ENCODE peak calls at places on chromosomes 1 and 21, in ten cellular contexts. One of them, this sample, is unnamed.

GRCh38 chr1:155316922-155317321 is 3.8 kb upstream of the RUSC1 start:
- DNase-seq in HAP-1: no peak
- DNase-seq in stimulated activated naive B cell treated with anti-CD40 and anti-IgM and Interleukin-4, amounts not matched to agents 10 μg/mL and 1 μg/mL and 100 μg/mL, for 72 hours: no peak
- DNase-seq in fibroblast of lung: no peak
- DNase-seq in NCI-H2029: no peak
- DNase-seq in CD8-positive, alpha-beta T cell: no peak
- DNase-seq in lung: no peak
- DNase-seq in stimulated activated CD4-positive, alpha-beta T cell treated with anti-CD3 and anti-CD28 coated beads, Interleukin-15, amount 100 ng/mL, for 1 hour: no peak
- DNase-seq in LoVo: no peak
- DNase-seq in fibroblast of the conjunctiva: no peak
- DNase-seq in this sample: no peak

GRCh38 chr1:184287001-184287400 is 99.8 kb upstream of the C1orf21 start:
- DNase-seq in CD8-positive, alpha-beta T cell: no peak
- DNase-seq in NCI-H2029: no peak
- DNase-seq in fibroblast of lung: no peak
- DNase-seq in stimulated activated CD4-positive, alpha-beta T cell treated with anti-CD3 and anti-CD28 coated beads, Interleukin-15, amount 100 ng/mL, for 1 hour: no peak
- DNase-seq in stimulated activated naive B cell treated with anti-CD40 and anti-IgM and Interleukin-4, amounts not matched to agents 10 μg/mL and 1 μg/mL and 100 μg/mL, for 72 hours: no peak
- DNase-seq in fibroblast of the conjunctiva: no peak
- DNase-seq in HAP-1: no peak
- DNase-seq in LoVo: no peak
- DNase-seq in lung: no peak
- DNase-seq in this sample: no peak

GRCh38 chr1:109250454-109251276 is 1.3 kb downstream of the CELSR2 start:
- DNase-seq in stimulated activated CD4-positive, alpha-beta T cell treated with anti-CD3 and anti-CD28 coated beads, Interleukin-15, amount 100 ng/mL, for 1 hour: no peak
- DNase-seq in CD8-positive, alpha-beta T cell: no peak
- DNase-seq in HAP-1: no peak
- DNase-seq in lung: no peak
- DNase-seq in LoVo: no peak
- DNase-seq in fibroblast of the conjunctiva: no peak
- DNase-seq in stimulated activated naive B cell treated with anti-CD40 and anti-IgM and Interleukin-4, amounts not matched to agents 10 μg/mL and 1 μg/mL and 100 μg/mL, for 72 hours: no peak
- DNase-seq in fibroblast of lung: no peak
- DNase-seq in NCI-H2029: no peak
- DNase-seq in this sample: no peak

GRCh38 chr21:34881894-34882371 is 167.2 kb downstream of the RUNX1 start:
- DNase-seq in HAP-1: no peak
- DNase-seq in lung: no peak
- DNase-seq in stimulated activated CD4-positive, alpha-beta T cell treated with anti-CD3 and anti-CD28 coated beads, Interleukin-15, amount 100 ng/mL, for 1 hour: no peak
- DNase-seq in fibroblast of the conjunctiva: peak; percentile 66
- DNase-seq in CD8-positive, alpha-beta T cell: no peak
- DNase-seq in LoVo: no peak
- DNase-seq in fibroblast of lung: peak; percentile 86
- DNase-seq in NCI-H2029: no peak
- DNase-seq in stimulated activated naive B cell treated with anti-CD40 and anti-IgM and Interleukin-4, amounts not matched to agents 10 μg/mL and 1 μg/mL and 100 μg/mL, for 72 hours: no peak
- DNase-seq in this sample: peak; percentile 67

GRCh38 chr1:163197022-163197421 is 5.7 kb downstream of the RGS5 start:
- DNase-seq in fibroblast of the conjunctiva: no peak
- DNase-seq in CD8-positive, alpha-beta T cell: no peak
- DNase-seq in fibroblast of lung: no peak
- DNase-seq in stimulated activated naive B cell treated with anti-CD40 and anti-IgM and Interleukin-4, amounts not matched to agents 10 μg/mL and 1 μg/mL and 100 μg/mL, for 72 hours: no peak
- DNase-seq in lung: no peak
- DNase-seq in LoVo: no peak
- DNase-seq in NCI-H2029: no peak
- DNase-seq in HAP-1: no peak
- DNase-seq in stimulated activated CD4-positive, alpha-beta T cell treated with anti-CD3 and anti-CD28 coated beads, Interleukin-15, amount 100 ng/mL, for 1 hour: no peak
- DNase-seq in this sample: no peak

GRCh38 chr1:210571356-210572334 is 242.9 kb downstream of the HHAT start:
- DNase-seq in stimulated activated naive B cell treated with anti-CD40 and anti-IgM and Interleukin-4, amounts not matched to agents 10 μg/mL and 1 μg/mL and 100 μg/mL, for 72 hours: no peak
- DNase-seq in stimulated activated CD4-positive, alpha-beta T cell treated with anti-CD3 and anti-CD28 coated beads, Interleukin-15, amount 100 ng/mL, for 1 hour: no peak
- DNase-seq in NCI-H2029: no peak
- DNase-seq in LoVo: no peak
- DNase-seq in fibroblast of lung: no peak
- DNase-seq in HAP-1: no peak
- DNase-seq in fibroblast of the conjunctiva: no peak
- DNase-seq in CD8-positive, alpha-beta T cell: no peak
- DNase-seq in lung: no peak
- DNase-seq in this sample: no peak

GRCh38 chr1:19606817-19607706 is 37.0 kb upstream of the NBL1 start:
- DNase-seq in HAP-1: no peak
- DNase-seq in lung: no peak
- DNase-seq in CD8-positive, alpha-beta T cell: peak; percentile 46
- DNase-seq in LoVo: no peak
- DNase-seq in stimulated activated naive B cell treated with anti-CD40 and anti-IgM and Interleukin-4, amounts not matched to agents 10 μg/mL and 1 μg/mL and 100 μg/mL, for 72 hours: no peak
- DNase-seq in stimulated activated CD4-positive, alpha-beta T cell treated with anti-CD3 and anti-CD28 coated beads, Interleukin-15, amount 100 ng/mL, for 1 hour: no peak
- DNase-seq in fibroblast of lung: peak; percentile 67
- DNase-seq in NCI-H2029: no peak
- DNase-seq in fibroblast of the conjunctiva: no peak
- DNase-seq in this sample: no peak

GRCh38 chr1:10975567-10976326 is 36.7 kb upstream of the TARDBP start:
- DNase-seq in CD8-positive, alpha-beta T cell: no peak
- DNase-seq in NCI-H2029: no peak
- DNase-seq in HAP-1: no peak
- DNase-seq in stimulated activated naive B cell treated with anti-CD40 and anti-IgM and Interleukin-4, amounts not matched to agents 10 μg/mL and 1 μg/mL and 100 μg/mL, for 72 hours: no peak
- DNase-seq in fibroblast of the conjunctiva: no peak
- DNase-seq in fibroblast of lung: peak; percentile 38
- DNase-seq in LoVo: no peak
- DNase-seq in lung: no peak
- DNase-seq in stimulated activated CD4-positive, alpha-beta T cell treated with anti-CD3 and anti-CD28 coated beads, Interleukin-15, amount 100 ng/mL, for 1 hour: no peak
- DNase-seq in this sample: peak; percentile 79

GRCh38 chr1:219805191-219805590 is 123.2 kb downstream of the SLC30A10 start:
- DNase-seq in fibroblast of lung: no peak
- DNase-seq in fibroblast of the conjunctiva: no peak
- DNase-seq in NCI-H2029: no peak
- DNase-seq in stimulated activated naive B cell treated with anti-CD40 and anti-IgM and Interleukin-4, amounts not matched to agents 10 μg/mL and 1 μg/mL and 100 μg/mL, for 72 hours: no peak
- DNase-seq in stimulated activated CD4-positive, alpha-beta T cell treated with anti-CD3 and anti-CD28 coated beads, Interleukin-15, amount 100 ng/mL, for 1 hour: no peak
- DNase-seq in CD8-positive, alpha-beta T cell: no peak
- DNase-seq in LoVo: no peak
- DNase-seq in lung: no peak
- DNase-seq in HAP-1: peak; percentile 15
- DNase-seq in this sample: no peak

GRCh38 chr1:24970399-24970753 is 40.3 kb upstream of the RUNX3 start:
- DNase-seq in fibroblast of lung: peak; percentile 7
- DNase-seq in HAP-1: no peak
- DNase-seq in fibroblast of the conjunctiva: no peak
- DNase-seq in LoVo: no peak
- DNase-seq in lung: no peak
- DNase-seq in stimulated activated CD4-positive, alpha-beta T cell treated with anti-CD3 and anti-CD28 coated beads, Interleukin-15, amount 100 ng/mL, for 1 hour: no peak
- DNase-seq in stimulated activated naive B cell treated with anti-CD40 and anti-IgM and Interleukin-4, amounts not matched to agents 10 μg/mL and 1 μg/mL and 100 μg/mL, for 72 hours: no peak
- DNase-seq in NCI-H2029: no peak
- DNase-seq in CD8-positive, alpha-beta T cell: no peak
- DNase-seq in this sample: no peak

GRCh38 chr1:16145988-16146887 is 9.6 kb downstream of the EPHA2 start:
- DNase-seq in stimulated activated naive B cell treated with anti-CD40 and anti-IgM and Interleukin-4, amounts not matched to agents 10 μg/mL and 1 μg/mL and 100 μg/mL, for 72 hours: no peak
- DNase-seq in stimulated activated CD4-positive, alpha-beta T cell treated with anti-CD3 and anti-CD28 coated beads, Interleukin-15, amount 100 ng/mL, for 1 hour: no peak
- DNase-seq in fibroblast of the conjunctiva: peak; percentile 62
- DNase-seq in HAP-1: peak; percentile 53
- DNase-seq in CD8-positive, alpha-beta T cell: no peak
- DNase-seq in NCI-H2029: no peak
- DNase-seq in fibroblast of lung: peak; percentile 78
- DNase-seq in lung: peak; percentile 69
- DNase-seq in LoVo: no peak
- DNase-seq in this sample: peak; percentile 80

GRCh38 chr1:166133276-166133841 is 33.4 kb downstream of the FAM78B start:
- DNase-seq in lung: no peak
- DNase-seq in fibroblast of lung: peak; percentile 1
- DNase-seq in HAP-1: no peak
- DNase-seq in LoVo: no peak
- DNase-seq in stimulated activated CD4-positive, alpha-beta T cell treated with anti-CD3 and anti-CD28 coated beads, Interleukin-15, amount 100 ng/mL, for 1 hour: no peak
- DNase-seq in NCI-H2029: no peak
- DNase-seq in stimulated activated naive B cell treated with anti-CD40 and anti-IgM and Interleukin-4, amounts not matched to agents 10 μg/mL and 1 μg/mL and 100 μg/mL, for 72 hours: no peak
- DNase-seq in fibroblast of the conjunctiva: no peak
- DNase-seq in CD8-positive, alpha-beta T cell: no peak
- DNase-seq in this sample: no peak

GRCh38 chr1:168468042-168468809 is 75.6 kb downstream of the XCL2 start:
- DNase-seq in NCI-H2029: no peak
- DNase-seq in LoVo: no peak
- DNase-seq in stimulated activated CD4-positive, alpha-beta T cell treated with anti-CD3 and anti-CD28 coated beads, Interleukin-15, amount 100 ng/mL, for 1 hour: no peak
- DNase-seq in stimulated activated naive B cell treated with anti-CD40 and anti-IgM and Interleukin-4, amounts not matched to agents 10 μg/mL and 1 μg/mL and 100 μg/mL, for 72 hours: no peak
- DNase-seq in fibroblast of lung: no peak
- DNase-seq in HAP-1: no peak
- DNase-seq in lung: no peak
- DNase-seq in fibroblast of the conjunctiva: no peak
- DNase-seq in CD8-positive, alpha-beta T cell: no peak
- DNase-seq in this sample: no peak

GRCh38 chr1:212518188-212518951 is 85.7 kb downstream of the NENF start:
- DNase-seq in CD8-positive, alpha-beta T cell: no peak
- DNase-seq in LoVo: peak; percentile 44
- DNase-seq in NCI-H2029: peak; percentile 11
- DNase-seq in stimulated activated naive B cell treated with anti-CD40 and anti-IgM and Interleukin-4, amounts not matched to agents 10 μg/mL and 1 μg/mL and 100 μg/mL, for 72 hours: no peak
- DNase-seq in lung: peak; percentile 69
- DNase-seq in fibroblast of the conjunctiva: peak; percentile 17
- DNase-seq in HAP-1: no peak
- DNase-seq in stimulated activated CD4-positive, alpha-beta T cell treated with anti-CD3 and anti-CD28 coated beads, Interleukin-15, amount 100 ng/mL, for 1 hour: no peak
- DNase-seq in fibroblast of lung: peak; percentile 78
- DNase-seq in this sample: no peak

GRCh38 chr21:43287974-43288755 is 119.4 kb downstream of the CRYAA start:
- DNase-seq in NCI-H2029: peak; percentile 70
- DNase-seq in LoVo: no peak
- DNase-seq in lung: no peak
- DNase-seq in stimulated activated naive B cell treated with anti-CD40 and anti-IgM and Interleukin-4, amounts not matched to agents 10 μg/mL and 1 μg/mL and 100 μg/mL, for 72 hours: no peak
- DNase-seq in stimulated activated CD4-positive, alpha-beta T cell treated with anti-CD3 and anti-CD28 coated beads, Interleukin-15, amount 100 ng/mL, for 1 hour: no peak
- DNase-seq in fibroblast of lung: no peak
- DNase-seq in CD8-positive, alpha-beta T cell: no peak
- DNase-seq in fibroblast of the conjunctiva: no peak
- DNase-seq in HAP-1: no peak
- DNase-seq in this sample: no peak

GRCh38 chr1:6157528-6158174 is 22.5 kb downstream of the CHD5 start:
- DNase-seq in fibroblast of the conjunctiva: no peak
- DNase-seq in HAP-1: no peak
- DNase-seq in NCI-H2029: peak; percentile 36
- DNase-seq in LoVo: peak; percentile 80
- DNase-seq in stimulated activated naive B cell treated with anti-CD40 and anti-IgM and Interleukin-4, amounts not matched to agents 10 μg/mL and 1 μg/mL and 100 μg/mL, for 72 hours: no peak
- DNase-seq in lung: no peak
- DNase-seq in fibroblast of lung: no peak
- DNase-seq in stimulated activated CD4-positive, alpha-beta T cell treated with anti-CD3 and anti-CD28 coated beads, Interleukin-15, amount 100 ng/mL, for 1 hour: no peak
- DNase-seq in CD8-positive, alpha-beta T cell: no peak
- DNase-seq in this sample: no peak

GRCh38 chr1:183244466-183244865 is 58.4 kb downstream of the LAMC2 start:
- DNase-seq in LoVo: no peak
- DNase-seq in stimulated activated CD4-positive, alpha-beta T cell treated with anti-CD3 and anti-CD28 coated beads, Interleukin-15, amount 100 ng/mL, for 1 hour: no peak
- DNase-seq in fibroblast of lung: peak; percentile 96
- DNase-seq in HAP-1: no peak
- DNase-seq in CD8-positive, alpha-beta T cell: no peak
- DNase-seq in fibroblast of the conjunctiva: peak; percentile 95
- DNase-seq in NCI-H2029: no peak
- DNase-seq in lung: peak; percentile 84
- DNase-seq in stimulated activated naive B cell treated with anti-CD40 and anti-IgM and Interleukin-4, amounts not matched to agents 10 μg/mL and 1 μg/mL and 100 μg/mL, for 72 hours: no peak
- DNase-seq in this sample: no peak

GRCh38 chr1:38585038-38585420 is 274.5 kb downstream of the RRAGC start:
- DNase-seq in stimulated activated naive B cell treated with anti-CD40 and anti-IgM and Interleukin-4, amounts not matched to agents 10 μg/mL and 1 μg/mL and 100 μg/mL, for 72 hours: no peak
- DNase-seq in stimulated activated CD4-positive, alpha-beta T cell treated with anti-CD3 and anti-CD28 coated beads, Interleukin-15, amount 100 ng/mL, for 1 hour: no peak
- DNase-seq in fibroblast of the conjunctiva: no peak
- DNase-seq in LoVo: no peak
- DNase-seq in fibroblast of lung: no peak
- DNase-seq in CD8-positive, alpha-beta T cell: no peak
- DNase-seq in NCI-H2029: no peak
- DNase-seq in lung: no peak
- DNase-seq in HAP-1: no peak
- DNase-seq in this sample: no peak

GRCh38 chr1:177334276-177334675 is 163.5 kb downstream of the BRINP2 start:
- DNase-seq in stimulated activated naive B cell treated with anti-CD40 and anti-IgM and Interleukin-4, amounts not matched to agents 10 μg/mL and 1 μg/mL and 100 μg/mL, for 72 hours: no peak
- DNase-seq in fibroblast of the conjunctiva: no peak
- DNase-seq in stimulated activated CD4-positive, alpha-beta T cell treated with anti-CD3 and anti-CD28 coated beads, Interleukin-15, amount 100 ng/mL, for 1 hour: no peak
- DNase-seq in HAP-1: no peak
- DNase-seq in lung: no peak
- DNase-seq in LoVo: no peak
- DNase-seq in CD8-positive, alpha-beta T cell: no peak
- DNase-seq in NCI-H2029: no peak
- DNase-seq in fibroblast of lung: no peak
- DNase-seq in this sample: no peak

GRCh38 chr1:156797212-156797871 is 19.3 kb downstream of the SH2D2A start:
- DNase-seq in CD8-positive, alpha-beta T cell: peak; percentile 69
- DNase-seq in fibroblast of lung: peak; percentile 64
- DNase-seq in stimulated activated CD4-positive, alpha-beta T cell treated with anti-CD3 and anti-CD28 coated beads, Interleukin-15, amount 100 ng/mL, for 1 hour: no peak
- DNase-seq in fibroblast of the conjunctiva: no peak
- DNase-seq in LoVo: peak; percentile 35
- DNase-seq in NCI-H2029: peak; percentile 36
- DNase-seq in stimulated activated naive B cell treated with anti-CD40 and anti-IgM and Interleukin-4, amounts not matched to agents 10 μg/mL and 1 μg/mL and 100 μg/mL, for 72 hours: no peak
- DNase-seq in lung: no peak
- DNase-seq in HAP-1: peak; percentile 67
- DNase-seq in this sample: peak; percentile 26

GRCh38 chr21:46424062-46424591 is 34.6 kb upstream of the DIP2A start:
- DNase-seq in LoVo: no peak
- DNase-seq in fibroblast of the conjunctiva: no peak
- DNase-seq in HAP-1: no peak
- DNase-seq in fibroblast of lung: no peak
- DNase-seq in stimulated activated CD4-positive, alpha-beta T cell treated with anti-CD3 and anti-CD28 coated beads, Interleukin-15, amount 100 ng/mL, for 1 hour: no peak
- DNase-seq in stimulated activated naive B cell treated with anti-CD40 and anti-IgM and Interleukin-4, amounts not matched to agents 10 μg/mL and 1 μg/mL and 100 μg/mL, for 72 hours: no peak
- DNase-seq in lung: no peak
- DNase-seq in NCI-H2029: no peak
- DNase-seq in CD8-positive, alpha-beta T cell: peak; percentile 47
- DNase-seq in this sample: no peak

GRCh38 chr1:167238713-167239112 is 18.0 kb downstream of the POU2F1 start:
- DNase-seq in lung: no peak
- DNase-seq in stimulated activated CD4-positive, alpha-beta T cell treated with anti-CD3 and anti-CD28 coated beads, Interleukin-15, amount 100 ng/mL, for 1 hour: no peak
- DNase-seq in stimulated activated naive B cell treated with anti-CD40 and anti-IgM and Interleukin-4, amounts not matched to agents 10 μg/mL and 1 μg/mL and 100 μg/mL, for 72 hours: no peak
- DNase-seq in fibroblast of lung: no peak
- DNase-seq in HAP-1: no peak
- DNase-seq in NCI-H2029: no peak
- DNase-seq in CD8-positive, alpha-beta T cell: no peak
- DNase-seq in LoVo: no peak
- DNase-seq in fibroblast of the conjunctiva: no peak
- DNase-seq in this sample: no peak

GRCh38 chr1:152869808-152870419 is 8.2 kb upstream of the SMCP start:
- DNase-seq in LoVo: peak; percentile 77
- DNase-seq in fibroblast of the conjunctiva: peak; percentile 54
- DNase-seq in HAP-1: peak; percentile 80
- DNase-seq in fibroblast of lung: peak; percentile 49
- DNase-seq in lung: peak; percentile 67
- DNase-seq in stimulated activated naive B cell treated with anti-CD40 and anti-IgM and Interleukin-4, amounts not matched to agents 10 μg/mL and 1 μg/mL and 100 μg/mL, for 72 hours: peak; percentile 56
- DNase-seq in NCI-H2029: peak; percentile 57
- DNase-seq in CD8-positive, alpha-beta T cell: peak; percentile 35
- DNase-seq in stimulated activated CD4-positive, alpha-beta T cell treated with anti-CD3 and anti-CD28 coated beads, Interleukin-15, amount 100 ng/mL, for 1 hour: peak; percentile 14
- DNase-seq in this sample: peak; percentile 4

GRCh38 chr1:38334930-38335592 is 288.5 kb upstream of the POU3F1 start:
- DNase-seq in NCI-H2029: no peak
- DNase-seq in stimulated activated naive B cell treated with anti-CD40 and anti-IgM and Interleukin-4, amounts not matched to agents 10 μg/mL and 1 μg/mL and 100 μg/mL, for 72 hours: no peak
- DNase-seq in HAP-1: no peak
- DNase-seq in fibroblast of lung: no peak
- DNase-seq in lung: no peak
- DNase-seq in CD8-positive, alpha-beta T cell: no peak
- DNase-seq in LoVo: no peak
- DNase-seq in stimulated activated CD4-positive, alpha-beta T cell treated with anti-CD3 and anti-CD28 coated beads, Interleukin-15, amount 100 ng/mL, for 1 hour: no peak
- DNase-seq in fibroblast of the conjunctiva: no peak
- DNase-seq in this sample: no peak